ENCODE peak calls at places on chromosomes 13 and 19, in five cellular contexts. B is psoas muscle, E is A549, W is spleen, L is tibial nerve. N is an unnamed sample.

GRCh38 chr13:51520524-51520923 is 63.7 kb upstream of the WDFY2 start:
- DNase-seq in B (no peak), E (peak), W (no peak), L (no peak), N (no peak)

GRCh38 chr13:59103004-59103768 is 1060.5 kb downstream of the DIAPH3 start:
- DNase-seq in B (no peak), E (no peak), W (no peak), L (no peak), N (no peak)

GRCh38 chr13:97141564-97142005 is 80.5 kb upstream of the MBNL2 start:
- DNase-seq in B (no peak), E (peak), W (no peak), L (peak), N (peak)

GRCh38 chr19:37243206-37243632 is 25.2 kb downstream of the ZNF383 start:
- DNase-seq in B (no peak), E (peak), W (no peak), L (no peak), N (no peak)

GRCh38 chr19:40507892-40508291 is 41.1 kb downstream of the SPTBN4 start:
- DNase-seq in B (no peak), E (peak), W (no peak), L (no peak), N (no peak)

GRCh38 chr19:14218615-14219330 is 12.8 kb upstream of the ADGRL1 start:
- DNase-seq in B (no peak), E (no peak), W (no peak), L (no peak), N (no peak)

GRCh38 chr13:75850915-75851314 is 214.8 kb downstream of the LMO7 start:
- DNase-seq in B (no peak), E (no peak), W (no peak), L (no peak), N (peak)

GRCh38 chr19:44741841-44742352 is 6.6 kb upstream of the BCL3 start:
- DNase-seq in B (peak), E (peak), W (peak), L (peak), N (peak)

GRCh38 chr19:46698395-46699321 is 18.3 kb downstream of the PRKD2 start:
- DNase-seq in B (no peak), E (no peak), W (no peak), L (no peak), N (no peak)

GRCh38 chr13:105147481-105147880 is 1388.0 kb downstream of the EFNB2 start:
- DNase-seq in B (no peak), E (no peak), W (no peak), L (no peak), N (no peak)

GRCh38 chr19:55549500-55550320 is 4.4 kb upstream of the SBK3 start:
- DNase-seq in B (peak), E (peak), W (no peak), L (no peak), N (peak)

GRCh38 chr19:11265785-11266236 is 3.5 kb upstream of the DOCK6 start:
- DNase-seq in B (no peak), E (peak), W (no peak), L (no peak), N (peak)

GRCh38 chr13:109779074-109779473 is 7.3 kb downstream of the IRS2 start:
- DNase-seq in B (no peak), E (no peak), W (no peak), L (no peak), N (no peak)

GRCh38 chr19:16615788-16616187 is 12.2 kb downstream of the MED26 start:
- DNase-seq in B (no peak), E (no peak), W (no peak), L (no peak), N (no peak)

GRCh38 chr13:57666131-57666530 is 34.6 kb downstream of the PCDH17 start:
- DNase-seq in B (no peak), E (no peak), W (no peak), L (no peak), N (no peak)

GRCh38 chr19:10885241-10886169 is 14.2 kb downstream of the CARM1 start:
- DNase-seq in B (no peak), E (no peak), W (no peak), L (no peak), N (no peak)

GRCh38 chr19:53824134-53824611 is at the start of gene NLRP12:
- DNase-seq in B (peak), E (no peak), W (peak), L (peak), N (no peak)
- H3K27ac ChIP-seq in B (no peak), E (no peak), W (peak), L (no peak), N (no peak)

GRCh38 chr19:38736413-38737280 is 7.6 kb downstream of the CAPN12 start:
- DNase-seq in B (peak), E (peak), W (peak), L (no peak), N (peak)

GRCh38 chr19:38734426-38735256 is 9.6 kb downstream of the CAPN12 start:
- DNase-seq in B (peak), E (peak), W (peak), L (no peak), N (peak)

GRCh38 chr19:38736036-38736412 is 8.2 kb downstream of the CAPN12 start:
- DNase-seq in B (peak), E (peak), W (peak), L (no peak), N (peak)

GRCh38 chr19:38734176-38734425 is 10.2 kb downstream of the CAPN12 start:
- DNase-seq in B (no peak), E (no peak), W (no peak), L (no peak), N (no peak)

DNA sequence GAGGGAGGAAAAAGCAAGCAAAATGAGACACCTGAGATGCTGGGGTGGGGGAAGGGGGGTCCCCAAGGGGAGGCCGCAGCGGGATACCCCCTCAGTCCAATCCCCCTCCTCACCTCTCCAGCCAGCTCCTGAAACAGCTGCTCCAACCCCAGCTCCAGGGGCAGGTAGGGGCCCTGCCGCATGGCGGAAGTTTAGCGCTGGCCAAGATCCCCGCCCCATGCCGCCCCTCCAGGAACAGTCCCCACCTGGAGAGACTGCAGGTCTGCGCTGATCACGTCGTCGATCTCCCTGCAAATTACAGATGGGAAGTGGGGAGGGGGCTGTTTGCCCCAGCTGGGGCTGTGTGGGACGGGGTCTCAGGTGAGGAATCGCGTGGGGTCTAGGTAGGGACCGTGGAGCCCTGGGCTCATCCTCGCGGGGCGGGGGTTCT is 9.0 kb downstream of the CAPN12 start:
- DNase-seq in B (peak), E (peak), W (peak), L (no peak), N (peak)
- H3K4me3 ChIP-seq in B (no peak), E (peak), W (peak), L (no peak), N (peak)

GRCh38 chr13:42525035-42525504 is 48.9 kb upstream of the TNFSF11 start:
- DNase-seq in B (no peak), E (peak), W (no peak), L (no peak), N (no peak)
- H3K27ac ChIP-seq in B (no peak), E (no peak), W (no peak), L (no peak), N (no peak)

GRCh38 chr19:29525901-29526729 is at the start of gene VSTM2B:
- DNase-seq in B (peak), E (no peak), W (peak), L (no peak), N (no peak)

GRCh38 chr19:29528946-29529645 is 3.3 kb downstream of the VSTM2B start:
- DNase-seq in B (peak), E (peak), W (peak), L (no peak), N (no peak)

GRCh38 chr19:29526730-29527499 is 1.1 kb downstream of the VSTM2B start:
- DNase-seq in B (peak), E (peak), W (peak), L (no peak), N (no peak)

GRCh38 chr19:29528350-29528945 is 2.7 kb downstream of the VSTM2B start:
- DNase-seq in B (peak), E (peak), W (peak), L (peak), N (peak)

GRCh38 chr19:29527500-29528328 is 1.9 kb downstream of the VSTM2B start:
- DNase-seq in B (peak), E (no peak), W (peak), L (no peak), N (no peak)
- H3K4me3 ChIP-seq in B (peak), E (peak), W (peak), L (peak), N (no peak)

GRCh38 chr19:2790557-2791271 is 5.4 kb downstream of the THOP1 start:
- DNase-seq in B (no peak), E (no peak), W (no peak), L (no peak), N (no peak)

GRCh38 chr19:2793126-2793525 is 7.8 kb downstream of the THOP1 start:
- DNase-seq in B (no peak), E (no peak), W (no peak), L (no peak), N (no peak)

GRCh38 chr19:2790194-2790556 is 4.9 kb downstream of the THOP1 start:
- DNase-seq in B (no peak), E (no peak), W (no peak), L (no peak), N (no peak)

GRCh38 chr19:2791876-2792275 is 6.6 kb downstream of the THOP1 start:
- DNase-seq in B (no peak), E (no peak), W (no peak), L (no peak), N (no peak)

GRCh38 chr19:2791440-2791839 is 6.1 kb downstream of the THOP1 start:
- DNase-seq in B (no peak), E (no peak), W (no peak), L (no peak), N (no peak)
- H3K27ac ChIP-seq in B (no peak), E (no peak), W (no peak), L (no peak), N (no peak)

N was measured in small intestine.